ENCODE peak calls at places on chromosomes 5 and 9, in four cellular contexts. One of them, this sample, is unnamed.

GRCh38 chr9:92564479-92564878 is 28.7 kb upstream of the ECM2 start:
- DNase-seq in K562: no peak
- DNase-seq in H1: no peak
- DNase-seq in HepG2: no peak
- DNase-seq in this sample: peak

GRCh38 chr9:80175286-80175906 is 603.6 kb downstream of the TLE4 start:
- DNase-seq in K562: peak
- DNase-seq in H1: no peak
- DNase-seq in HepG2: peak
- DNase-seq in this sample: peak

GRCh38 chr5:53161876-53162275 is 52.3 kb upstream of the MOCS2 start:
- DNase-seq in K562: no peak
- DNase-seq in H1: no peak
- DNase-seq in HepG2: no peak
- DNase-seq in this sample: no peak

GRCh38 chr5:149563461-149563860 is 12.2 kb upstream of the CSNK1A1 start:
- DNase-seq in K562: no peak
- DNase-seq in H1: no peak
- DNase-seq in HepG2: no peak
- DNase-seq in this sample: no peak

GRCh38 chr5:100676807-100677631 is 141.8 kb downstream of the FAM174A start:
- DNase-seq in K562: no peak
- DNase-seq in H1: no peak
- DNase-seq in HepG2: no peak
- DNase-seq in this sample: peak

GRCh38 chr9:33881635-33882034 is 64.7 kb downstream of the UBE2R2 start:
- DNase-seq in K562: no peak
- DNase-seq in H1: no peak
- DNase-seq in HepG2: no peak
- DNase-seq in this sample: peak

GRCh38 chr5:177249761-177250537 is 53.6 kb downstream of the RAB24 start:
- DNase-seq in K562: no peak
- DNase-seq in H1: no peak
- DNase-seq in HepG2: peak
- DNase-seq in this sample: no peak

GRCh38 chr5:62538017-62538942 is 40.3 kb upstream of the LRRC70 start:
- DNase-seq in K562: peak
- DNase-seq in H1: no peak
- DNase-seq in HepG2: peak
- DNase-seq in this sample: peak

GRCh38 chr9:129968690-129969485 is 74.1 kb downstream of the FNBP1 start:
- DNase-seq in K562: peak
- DNase-seq in H1: no peak
- DNase-seq in HepG2: no peak
- DNase-seq in this sample: peak

GRCh38 chr5:17105744-17106450 is 111.5 kb upstream of the BASP1 start:
- DNase-seq in K562: no peak
- DNase-seq in H1: no peak
- DNase-seq in HepG2: no peak
- DNase-seq in this sample: peak

GRCh38 chr5:6734781-6735180 is 21.5 kb downstream of the TENT4A start:
- DNase-seq in K562: no peak
- DNase-seq in H1: no peak
- DNase-seq in HepG2: no peak
- DNase-seq in this sample: no peak

GRCh38 chr5:111859031-111859430 is 102.0 kb upstream of the NREP start:
- DNase-seq in K562: no peak
- DNase-seq in H1: no peak
- DNase-seq in HepG2: no peak
- DNase-seq in this sample: no peak

DNA sequence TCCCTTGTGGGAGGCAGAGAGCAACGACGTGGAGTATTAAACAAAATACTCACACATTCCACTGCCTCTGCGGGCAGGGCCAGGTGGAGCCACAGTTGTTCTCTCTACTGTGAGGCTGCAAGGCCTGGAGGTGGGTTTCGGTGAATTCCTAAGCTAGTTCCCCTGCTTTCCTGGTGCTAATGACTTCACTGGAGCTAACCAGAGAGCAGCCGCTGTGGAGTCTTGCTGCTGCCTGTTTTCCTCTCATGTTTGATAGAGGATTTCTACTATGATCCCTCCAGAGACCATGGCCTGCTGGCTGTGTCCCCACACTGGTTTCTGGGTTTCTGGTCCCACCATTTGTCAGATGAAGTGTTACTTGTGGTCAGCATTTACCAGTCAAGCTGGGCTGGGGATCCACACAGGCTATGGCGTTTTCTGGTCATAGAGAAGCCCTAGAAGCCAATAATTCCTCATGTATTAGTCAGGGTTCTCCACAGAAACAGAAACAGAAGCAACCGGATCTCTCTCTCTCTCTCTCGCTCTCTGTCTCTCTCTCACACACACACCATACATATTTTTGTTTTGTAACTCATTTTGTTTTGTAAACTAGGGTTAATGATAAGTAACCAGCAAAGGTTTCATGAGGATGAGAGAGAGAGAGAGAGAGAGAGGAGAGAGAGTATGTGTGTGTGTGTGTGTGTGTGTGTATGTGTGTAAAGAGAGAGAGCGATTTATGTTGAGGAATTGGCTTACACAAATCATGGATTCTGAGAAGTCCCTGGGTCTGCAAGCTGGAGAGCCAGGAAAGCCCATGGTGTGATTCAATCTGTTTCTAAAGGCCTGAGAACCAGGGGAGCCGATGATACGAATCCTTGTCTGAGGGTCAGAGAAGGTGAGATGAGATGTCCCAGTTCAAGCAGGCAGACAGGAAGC is 403.0 kb downstream of the GADD45G start:
- DNase-seq in K562: no peak
- DNase-seq in H1: no peak
- DNase-seq in HepG2: no peak
- DNase-seq in this sample: no peak
- TF ChIP-seq JUN in K562: no peak
- TF ChIP-seq JUN in H1: no peak
- TF ChIP-seq JUN in HepG2: no peak
- TF ChIP-seq JUN in this sample: no peak

DNA sequence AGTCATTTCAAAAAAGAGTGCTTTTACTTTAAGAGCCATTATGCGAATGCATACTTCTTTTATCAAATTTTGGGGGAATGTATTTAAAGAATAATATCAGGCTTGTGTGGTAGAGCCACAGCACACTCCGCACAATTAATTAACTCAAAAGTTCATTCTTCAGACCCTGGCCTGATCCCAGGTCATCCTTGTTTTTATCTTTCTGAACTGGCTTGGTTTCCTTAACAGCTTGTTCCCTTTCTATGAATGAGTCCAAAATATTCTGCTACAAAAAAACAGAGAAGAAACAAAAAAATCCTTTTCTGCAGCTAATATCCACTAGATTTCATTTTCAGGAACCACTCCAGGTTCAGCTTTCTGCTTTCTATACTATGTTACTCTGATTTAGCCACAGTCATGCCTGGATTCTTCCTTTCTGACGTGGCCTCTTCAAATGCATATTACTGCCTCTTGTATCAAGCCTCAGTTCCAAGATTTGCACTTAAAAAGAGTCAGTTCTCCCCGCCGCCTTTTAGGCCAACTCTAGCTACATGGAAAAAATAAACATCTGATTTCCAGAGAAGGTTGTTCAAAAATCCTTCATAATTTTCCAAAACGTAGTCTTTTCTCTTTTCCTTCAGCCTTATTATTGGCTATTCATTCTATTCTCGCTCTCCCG is 45.5 kb upstream of the CDH9 start:
- DNase-seq in K562: no peak
- DNase-seq in H1: no peak
- DNase-seq in HepG2: no peak
- DNase-seq in this sample: no peak
- H2AFZ ChIP-seq in K562: no peak
- H2AFZ ChIP-seq in H1: no peak
- H2AFZ ChIP-seq in HepG2: no peak
- H2AFZ ChIP-seq in this sample: no peak

GRCh38 chr5:142065273-142065672 is 43.3 kb upstream of the NDFIP1 start:
- DNase-seq in K562: no peak
- DNase-seq in H1: no peak
- DNase-seq in HepG2: peak
- DNase-seq in this sample: no peak
- TF ChIP-seq JUN in K562: no peak
- TF ChIP-seq JUN in H1: no peak
- TF ChIP-seq JUN in HepG2: no peak
- TF ChIP-seq JUN in this sample: no peak

GRCh38 chr5:41094871-41095270 is 23.7 kb upstream of the MROH2B start:
- DNase-seq in K562: peak
- DNase-seq in H1: no peak
- DNase-seq in HepG2: peak
- DNase-seq in this sample: no peak
- H2AFZ ChIP-seq in K562: no peak
- H2AFZ ChIP-seq in H1: peak
- H2AFZ ChIP-seq in HepG2: no peak
- H2AFZ ChIP-seq in this sample: no peak

GRCh38 chr9:127056446-127056845 is 66.0 kb downstream of the ANGPTL2 start:
- DNase-seq in K562: no peak
- DNase-seq in H1: no peak
- DNase-seq in HepG2: no peak
- DNase-seq in this sample: no peak
- TF ChIP-seq JUN in K562: no peak
- TF ChIP-seq JUN in H1: no peak
- TF ChIP-seq JUN in HepG2: no peak
- TF ChIP-seq JUN in this sample: no peak

DNA sequence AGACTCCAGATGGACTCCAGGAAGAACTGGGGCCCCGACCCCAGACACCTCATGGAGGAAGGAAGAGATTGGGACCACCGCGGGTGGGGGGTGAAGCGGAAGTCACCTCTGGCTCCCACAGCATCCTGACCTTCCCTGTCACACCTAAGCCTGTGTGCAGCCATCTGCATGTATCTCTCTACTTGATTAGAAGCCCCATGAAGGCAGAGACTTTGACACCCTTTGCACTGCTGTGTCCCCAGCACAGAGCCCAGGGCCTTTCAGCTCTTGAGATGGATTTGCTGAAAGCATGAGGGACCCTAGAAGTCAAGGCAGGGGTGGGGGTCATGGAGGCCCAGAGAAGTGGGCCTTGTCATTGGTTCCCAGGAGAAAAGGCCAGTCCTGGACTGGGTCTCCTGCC is 2.8 kb upstream of the ENG start:
- DNase-seq in K562: no peak
- DNase-seq in H1: no peak
- DNase-seq in HepG2: no peak
- DNase-seq in this sample: no peak
- H2AFZ ChIP-seq in K562: no peak
- H2AFZ ChIP-seq in H1: no peak
- H2AFZ ChIP-seq in HepG2: no peak
- H2AFZ ChIP-seq in this sample: no peak

DNA sequence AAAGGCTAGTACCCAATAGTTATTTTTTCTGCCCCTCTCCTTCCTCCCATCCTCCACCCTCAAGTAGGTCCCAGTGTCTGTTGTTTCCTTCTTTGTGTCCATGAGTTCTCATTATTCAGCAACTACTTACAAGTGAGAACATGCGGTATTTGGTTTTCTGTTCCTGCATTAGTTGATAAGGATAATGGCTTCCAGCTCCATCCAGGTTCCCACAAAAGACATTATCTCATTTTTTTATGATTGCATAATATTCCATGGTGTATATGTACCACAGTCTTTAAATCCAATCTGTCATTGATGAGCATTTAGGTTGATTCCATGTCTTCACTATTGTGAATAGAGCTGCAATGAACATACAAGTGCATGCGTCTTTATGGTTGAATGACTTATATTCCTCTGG is 128.3 kb upstream of the ANKRD55 start:
- DNase-seq in K562: no peak
- DNase-seq in H1: no peak
- DNase-seq in HepG2: no peak
- DNase-seq in this sample: no peak
- TF ChIP-seq JUN in K562: no peak
- TF ChIP-seq JUN in H1: no peak
- TF ChIP-seq JUN in HepG2: no peak
- TF ChIP-seq JUN in this sample: no peak

GRCh38 chr9:21672140-21672539 is 130.3 kb upstream of the MTAP start:
- DNase-seq in K562: no peak
- DNase-seq in H1: no peak
- DNase-seq in HepG2: no peak
- DNase-seq in this sample: no peak
- H2AFZ ChIP-seq in K562: no peak
- H2AFZ ChIP-seq in H1: no peak
- H2AFZ ChIP-seq in HepG2: no peak
- H2AFZ ChIP-seq in this sample: peak

GRCh38 chr5:113866763-113867162 is 353.3 kb downstream of the YTHDC2 start:
- DNase-seq in K562: no peak
- DNase-seq in H1: no peak
- DNase-seq in HepG2: no peak
- DNase-seq in this sample: no peak
- TF ChIP-seq JUN in K562: no peak
- TF ChIP-seq JUN in H1: no peak
- TF ChIP-seq JUN in HepG2: no peak
- TF ChIP-seq JUN in this sample: no peak

This sample was measured in endothelial cell of umbilical vein.